ENCODE peak calls at places on chromosomes 5 and 9, in four cellular contexts. V is hepatocyte, Z is NCI-H82, P is OCI-LY7. I is an unnamed sample.

GRCh38 chr5:146448783-146449519 is 1.8 kb downstream of the TCERG1 start:
- DNase-seq in V (no peak), Z (no peak), P (peak; percentile 7), I (no peak)

GRCh38 chr9:94210616-94211603 is 48.2 kb upstream of the ZNF169 start:
- DNase-seq in V (no peak), Z (no peak), P (no peak), I (no peak)

GRCh38 chr9:134010774-134011173 is 14.5 kb upstream of the BRD3OS start:
- DNase-seq in V (no peak), Z (peak; percentile 54), P (no peak), I (no peak)

GRCh38 chr5:142017832-142018427 is 5.1 kb upstream of the GNPDA1 start:
- DNase-seq in V (no peak), Z (no peak), P (peak; percentile 33), I (no peak)

GRCh38 chr9:111588846-111589245 is 10.6 kb downstream of the PTGR1 start:
- DNase-seq in V (no peak), Z (no peak), P (no peak), I (no peak)

GRCh38 chr5:172800088-172800551 is 29.1 kb upstream of the DUSP1 start:
- DNase-seq in V (peak; percentile 54), Z (no peak), P (no peak), I (peak; percentile 28)

GRCh38 chr9:136485049-136485647 is 2.3 kb upstream of the SEC16A start:
- DNase-seq in V (peak; percentile 87), Z (peak; percentile 90), P (peak; percentile 77), I (peak; percentile 71)

GRCh38 chr9:33187519-33188218 is 20.5 kb upstream of the B4GALT1 start:
- DNase-seq in V (peak; percentile 69), Z (peak; percentile 8), P (no peak), I (no peak)

GRCh38 chr5:178121450-178122276 is 8.3 kb downstream of the N4BP3 start:
- DNase-seq in V (no peak), Z (peak; percentile 69), P (peak; percentile 78), I (peak; percentile 30)

GRCh38 chr5:135133698-135134515 is 99.9 kb upstream of the PITX1 start:
- DNase-seq in V (peak; percentile 87), Z (no peak), P (no peak), I (no peak)

GRCh38 chr9:113973963-113974413 is 97.9 kb downstream of the ZNF618 start:
- DNase-seq in V (no peak), Z (no peak), P (no peak), I (no peak)

GRCh38 chr5:45060686-45061085 is 251.9 kb downstream of the MRPS30 start:
- DNase-seq in V (no peak), Z (no peak), P (no peak), I (no peak)

GRCh38 chr9:86389648-86390047 is 35.4 kb upstream of the TUT7 start:
- DNase-seq in V (no peak), Z (no peak), P (no peak), I (no peak)

GRCh38 chr5:152269533-152269932 is 135.5 kb downstream of the NMUR2 start:
- DNase-seq in V (no peak), Z (no peak), P (no peak), I (no peak)

GRCh38 chr5:175696139-175696854 is 38.4 kb downstream of the HRH2 start:
- DNase-seq in V (peak; percentile 84), Z (peak; percentile 80), P (peak; percentile 44), I (peak; percentile 97)

GRCh38 chr5:137619191-137619870 is 116.6 kb downstream of the KLHL3 start:
- DNase-seq in V (no peak), Z (peak; percentile 39), P (no peak), I (no peak)

GRCh38 chr9:34463098-34463900 is 4.7 kb downstream of the DNAI1 start:
- DNase-seq in V (no peak), Z (no peak), P (no peak), I (no peak)

GRCh38 chr9:125513634-125514413 is 193.2 kb downstream of the MAPKAP1 start:
- DNase-seq in V (peak; percentile 55), Z (no peak), P (no peak), I (no peak)

GRCh38 chr5:139565411-139566305 is 4.5 kb downstream of the UBE2D2 start:
- DNase-seq in V (no peak), Z (no peak), P (peak; percentile 96), I (peak; percentile 95)

GRCh38 chr9:109956811-109957440 is 176.9 kb downstream of the PALM2AKAP2 start:
- DNase-seq in V (no peak), Z (no peak), P (no peak), I (no peak)

GRCh38 chr9:91384954-91385353 is 23.2 kb upstream of the AUH start:
- DNase-seq in V (no peak), Z (no peak), P (no peak), I (no peak)

I was measured in Kasumi-1.